ENCODE peak calls at places on chromosome 10, in eight cellular contexts. One of them, this sample, is unnamed.

GRCh38 chr10:74738985-74739567 is 87.3 kb upstream of the KAT6B start:
- DNase-seq in HCT116: no peak
- DNase-seq in GM23248: peak; percentile 10
- DNase-seq in hepatocyte: no peak
- DNase-seq in MM.1S: peak; percentile 97
- DNase-seq in PC-3: peak; percentile 71
- DNase-seq in GM23338: peak; percentile 62
- DNase-seq in SK-N-SH: no peak
- DNase-seq in this sample: peak; percentile 85

GRCh38 chr10:7795605-7796004 is 7.6 kb downstream of the ATP5F1C start:
- DNase-seq in HCT116: no peak
- DNase-seq in GM23248: no peak
- DNase-seq in hepatocyte: peak; percentile 75
- DNase-seq in MM.1S: no peak
- DNase-seq in PC-3: no peak
- DNase-seq in GM23338: no peak
- DNase-seq in SK-N-SH: peak; percentile 20
- DNase-seq in this sample: no peak

GRCh38 chr10:19877466-19878255 is 61.4 kb downstream of the PLXDC2 start:
- DNase-seq in HCT116: no peak
- DNase-seq in GM23248: no peak
- DNase-seq in hepatocyte: no peak
- DNase-seq in MM.1S: no peak
- DNase-seq in PC-3: no peak
- DNase-seq in GM23338: peak; percentile 12
- DNase-seq in SK-N-SH: no peak
- DNase-seq in this sample: no peak

GRCh38 chr10:16626697-16627096 is 105.0 kb upstream of the C1QL3 start:
- DNase-seq in HCT116: no peak
- DNase-seq in GM23248: no peak
- DNase-seq in hepatocyte: no peak
- DNase-seq in MM.1S: no peak
- DNase-seq in PC-3: no peak
- DNase-seq in GM23338: peak; percentile 74
- DNase-seq in SK-N-SH: no peak
- DNase-seq in this sample: no peak

GRCh38 chr10:75407716-75408511 is 6.3 kb upstream of the ZNF503 start:
- DNase-seq in HCT116: no peak
- DNase-seq in GM23248: peak; percentile 51
- DNase-seq in hepatocyte: peak; percentile 65
- DNase-seq in MM.1S: no peak
- DNase-seq in PC-3: peak; percentile 66
- DNase-seq in GM23338: peak; percentile 71
- DNase-seq in SK-N-SH: no peak
- DNase-seq in this sample: no peak

GRCh38 chr10:132411561-132412253 is 14.7 kb downstream of the PWWP2B start:
- DNase-seq in HCT116: no peak
- DNase-seq in GM23248: peak; percentile 63
- DNase-seq in hepatocyte: peak; percentile 86
- DNase-seq in MM.1S: no peak
- DNase-seq in PC-3: no peak
- DNase-seq in GM23338: no peak
- DNase-seq in SK-N-SH: peak; percentile 75
- DNase-seq in this sample: no peak

GRCh38 chr10:22325272-22325947 is 4.5 kb downstream of the BMI1 start:
- DNase-seq in HCT116: no peak
- DNase-seq in GM23248: peak; percentile 89
- DNase-seq in hepatocyte: peak; percentile 85
- DNase-seq in MM.1S: peak; percentile 86
- DNase-seq in PC-3: peak; percentile 71
- DNase-seq in GM23338: peak; percentile 95
- DNase-seq in SK-N-SH: peak; percentile 92
- DNase-seq in this sample: peak; percentile 37

GRCh38 chr10:54843932-54844331 is 42.9 kb upstream of the PCDH15 start:
- DNase-seq in HCT116: no peak
- DNase-seq in GM23248: no peak
- DNase-seq in hepatocyte: no peak
- DNase-seq in MM.1S: no peak
- DNase-seq in PC-3: no peak
- DNase-seq in GM23338: no peak
- DNase-seq in SK-N-SH: no peak
- DNase-seq in this sample: no peak

GRCh38 chr10:62011558-62011957 is 110.1 kb downstream of the ARID5B start:
- DNase-seq in HCT116: no peak
- DNase-seq in GM23248: no peak
- DNase-seq in hepatocyte: no peak
- DNase-seq in MM.1S: no peak
- DNase-seq in PC-3: peak; percentile 54
- DNase-seq in GM23338: no peak
- DNase-seq in SK-N-SH: no peak
- DNase-seq in this sample: no peak

GRCh38 chr10:22370320-22370719 is 25.0 kb downstream of the SPAG6 start:
- DNase-seq in HCT116: no peak
- DNase-seq in GM23248: no peak
- DNase-seq in hepatocyte: no peak
- DNase-seq in MM.1S: no peak
- DNase-seq in PC-3: no peak
- DNase-seq in GM23338: no peak
- DNase-seq in SK-N-SH: no peak
- DNase-seq in this sample: no peak

GRCh38 chr10:1530871-1531517 is 206.3 kb downstream of the ADARB2 start:
- DNase-seq in HCT116: no peak
- DNase-seq in GM23248: no peak
- DNase-seq in hepatocyte: no peak
- DNase-seq in MM.1S: no peak
- DNase-seq in PC-3: no peak
- DNase-seq in GM23338: no peak
- DNase-seq in SK-N-SH: no peak
- DNase-seq in this sample: no peak

GRCh38 chr10:79112898-79113431 is 44.2 kb downstream of the ZMIZ1 start:
- DNase-seq in HCT116: no peak
- DNase-seq in GM23248: peak; percentile 98
- DNase-seq in hepatocyte: peak; percentile 41
- DNase-seq in MM.1S: no peak
- DNase-seq in PC-3: peak; percentile 97
- DNase-seq in GM23338: no peak
- DNase-seq in SK-N-SH: peak; percentile 63
- DNase-seq in this sample: no peak

GRCh38 chr10:121322046-121322445 is 276.2 kb downstream of the FGFR2 start:
- DNase-seq in HCT116: no peak
- DNase-seq in GM23248: no peak
- DNase-seq in hepatocyte: no peak
- DNase-seq in MM.1S: no peak
- DNase-seq in PC-3: no peak
- DNase-seq in GM23338: no peak
- DNase-seq in SK-N-SH: no peak
- DNase-seq in this sample: no peak

GRCh38 chr10:113711142-113711541 is 31.4 kb downstream of the CASP7 start:
- DNase-seq in HCT116: no peak
- DNase-seq in GM23248: no peak
- DNase-seq in hepatocyte: no peak
- DNase-seq in MM.1S: no peak
- DNase-seq in PC-3: no peak
- DNase-seq in GM23338: no peak
- DNase-seq in SK-N-SH: no peak
- DNase-seq in this sample: no peak

GRCh38 chr10:26335574-26336093 is 102.5 kb upstream of the APBB1IP start:
- DNase-seq in HCT116: no peak
- DNase-seq in GM23248: peak; percentile 4
- DNase-seq in hepatocyte: no peak
- DNase-seq in MM.1S: peak; percentile 16
- DNase-seq in PC-3: no peak
- DNase-seq in GM23338: no peak
- DNase-seq in SK-N-SH: no peak
- DNase-seq in this sample: peak; percentile 32

GRCh38 chr10:28120043-28120749 is 121.3 kb upstream of the ODAD2 start:
- DNase-seq in HCT116: peak; percentile 90
- DNase-seq in GM23248: peak; percentile 9
- DNase-seq in hepatocyte: no peak
- DNase-seq in MM.1S: no peak
- DNase-seq in PC-3: peak; percentile 44
- DNase-seq in GM23338: peak; percentile 10
- DNase-seq in SK-N-SH: no peak
- DNase-seq in this sample: no peak

GRCh38 chr10:97851341-97852001 is 1.8 kb downstream of the GOLGA7B start:
- DNase-seq in HCT116: no peak
- DNase-seq in GM23248: no peak
- DNase-seq in hepatocyte: no peak
- DNase-seq in MM.1S: no peak
- DNase-seq in PC-3: no peak
- DNase-seq in GM23338: no peak
- DNase-seq in SK-N-SH: no peak
- DNase-seq in this sample: peak; percentile 19

GRCh38 chr10:29257784-29258135 is 31.1 kb upstream of the LYZL1 start:
- DNase-seq in HCT116: no peak
- DNase-seq in GM23248: no peak
- DNase-seq in hepatocyte: no peak
- DNase-seq in MM.1S: no peak
- DNase-seq in PC-3: no peak
- DNase-seq in GM23338: no peak
- DNase-seq in SK-N-SH: no peak
- DNase-seq in this sample: no peak

DNA sequence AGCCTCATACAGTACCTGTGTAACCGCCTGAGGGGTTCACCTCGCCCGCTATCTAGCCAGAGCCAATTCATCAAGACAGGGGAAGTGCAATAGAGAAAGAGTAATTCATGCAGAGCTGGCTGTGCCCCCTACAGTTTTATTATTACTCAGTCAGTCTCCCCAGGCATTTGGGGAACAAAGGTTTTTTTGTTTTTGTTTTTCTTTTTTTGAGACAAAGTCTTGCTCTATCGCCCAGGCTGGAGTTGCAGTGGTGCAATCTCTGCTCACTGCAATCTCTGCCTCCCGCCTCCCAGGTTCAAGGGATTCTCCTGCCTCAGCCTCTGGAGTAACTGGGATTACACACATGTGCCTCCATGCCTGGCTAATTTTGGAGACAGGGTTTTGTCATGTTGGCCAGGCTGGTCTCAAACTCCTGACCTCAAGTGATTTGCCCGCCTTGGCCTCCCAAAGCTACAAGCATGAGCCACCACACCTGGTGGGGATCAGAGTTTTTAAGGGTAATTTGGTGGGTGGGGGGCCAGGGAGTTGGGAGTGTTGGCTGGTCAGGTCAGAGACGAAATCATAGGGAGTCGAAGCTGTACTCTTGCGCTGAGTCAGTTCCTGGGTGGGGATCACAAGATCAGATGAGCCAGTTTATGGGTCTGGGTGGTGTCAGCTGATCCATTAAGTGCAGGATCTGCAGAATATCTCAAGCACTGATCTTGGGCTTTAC is 116.5 kb downstream of the MARCHF5 start:
- DNase-seq in HCT116: no peak
- DNase-seq in GM23248: no peak
- DNase-seq in hepatocyte: no peak
- DNase-seq in MM.1S: no peak
- DNase-seq in PC-3: peak; percentile 81
- DNase-seq in GM23338: no peak
- DNase-seq in SK-N-SH: no peak
- DNase-seq in this sample: no peak
- H3K9me2 ChIP-seq in HCT116: no peaks in the 10 kb centered on the region
- H3K9me2 ChIP-seq in GM23248: no peaks in the 10 kb centered on the region
- H3K9me2 ChIP-seq in hepatocyte: no peaks in the 10 kb centered on the region
- H3K9me2 ChIP-seq in MM.1S: no peaks in the 10 kb centered on the region
- H3K9me2 ChIP-seq in PC-3: no peaks in the 10 kb centered on the region
- H3K9me2 ChIP-seq in GM23338: no peaks in the 10 kb centered on the region
- H3K9me2 ChIP-seq in SK-N-SH: no peaks in the 10 kb centered on the region
- H3K9me2 ChIP-seq in this sample: no peaks in the 10 kb centered on the region

DNA sequence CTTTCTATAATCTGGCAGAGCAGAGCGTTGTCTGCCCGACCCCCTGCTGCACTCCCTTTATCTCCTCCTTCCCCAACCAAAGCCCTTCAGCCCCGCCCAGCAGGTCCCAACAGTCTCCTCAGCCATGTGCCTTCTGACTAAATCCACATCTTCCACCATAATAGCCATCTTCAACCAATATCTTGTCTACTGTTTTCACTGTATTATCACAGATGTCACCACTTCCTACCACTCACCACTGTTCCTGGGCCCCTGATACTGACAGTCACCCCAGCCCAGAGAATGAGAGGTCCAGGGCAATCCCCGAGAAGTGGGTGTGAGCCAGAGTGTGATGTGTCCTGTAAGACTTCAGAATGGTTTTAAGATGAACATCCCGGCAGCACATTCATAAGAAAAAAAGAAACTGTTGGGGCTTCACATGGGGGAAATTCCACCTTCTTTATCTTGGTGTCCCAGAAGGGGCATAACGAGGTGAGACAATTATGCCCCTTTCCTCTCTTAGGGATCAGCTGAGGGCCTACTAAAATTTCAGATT is 25.3 kb downstream of the CCDC6 start:
- DNase-seq in HCT116: no peak
- DNase-seq in GM23248: no peak
- DNase-seq in hepatocyte: no peak
- DNase-seq in MM.1S: no peak
- DNase-seq in PC-3: no peak
- DNase-seq in GM23338: no peak
- DNase-seq in SK-N-SH: no peak
- DNase-seq in this sample: no peak
- TF ChIP-seq EZH2phosphoT487 in HCT116: no peak
- TF ChIP-seq EZH2phosphoT487 in GM23248: no peak
- TF ChIP-seq EZH2phosphoT487 in hepatocyte: no peak
- TF ChIP-seq EZH2phosphoT487 in MM.1S: no peak
- TF ChIP-seq EZH2phosphoT487 in PC-3: no peak
- TF ChIP-seq EZH2phosphoT487 in GM23338: no peak
- TF ChIP-seq EZH2phosphoT487 in SK-N-SH: no peak
- TF ChIP-seq EZH2phosphoT487 in this sample: no peak

DNA sequence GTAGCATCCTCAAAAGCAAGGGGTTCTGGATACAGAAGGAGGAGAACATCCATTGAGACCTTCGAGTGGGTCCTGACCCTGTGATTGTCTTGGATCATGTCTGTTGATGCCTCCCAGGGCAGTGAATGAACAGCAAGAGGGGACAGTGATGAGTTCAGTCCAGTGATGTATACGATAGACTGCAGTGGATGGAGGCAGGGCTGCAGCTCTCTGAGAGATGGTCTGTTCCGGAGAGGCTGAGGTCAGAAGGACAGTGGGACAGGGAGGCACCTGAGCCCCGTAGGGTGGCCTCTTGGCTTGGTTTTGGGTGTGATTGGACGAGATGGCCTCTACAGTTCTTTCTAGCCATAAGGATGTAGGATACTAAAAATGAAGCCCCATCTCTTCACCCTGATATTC is 280.4 kb downstream of the CAMK1D start:
- DNase-seq in HCT116: no peak
- DNase-seq in GM23248: no peak
- DNase-seq in hepatocyte: no peak
- DNase-seq in MM.1S: no peak
- DNase-seq in PC-3: no peak
- DNase-seq in GM23338: no peak
- DNase-seq in SK-N-SH: no peak
- DNase-seq in this sample: no peak
- H3K27ac ChIP-seq in HCT116: no peak overlapping the region
- H3K27ac ChIP-seq in GM23248: no peak overlapping the region
- H3K27ac ChIP-seq in hepatocyte: peak overlapping the region; percentile 49
- H3K27ac ChIP-seq in MM.1S: no peak overlapping the region
- H3K27ac ChIP-seq in PC-3: peak overlapping the region; percentile 59
- H3K27ac ChIP-seq in GM23338: no peak overlapping the region
- H3K27ac ChIP-seq in SK-N-SH: no peak overlapping the region
- H3K27ac ChIP-seq in this sample: no peak overlapping the region

DNA sequence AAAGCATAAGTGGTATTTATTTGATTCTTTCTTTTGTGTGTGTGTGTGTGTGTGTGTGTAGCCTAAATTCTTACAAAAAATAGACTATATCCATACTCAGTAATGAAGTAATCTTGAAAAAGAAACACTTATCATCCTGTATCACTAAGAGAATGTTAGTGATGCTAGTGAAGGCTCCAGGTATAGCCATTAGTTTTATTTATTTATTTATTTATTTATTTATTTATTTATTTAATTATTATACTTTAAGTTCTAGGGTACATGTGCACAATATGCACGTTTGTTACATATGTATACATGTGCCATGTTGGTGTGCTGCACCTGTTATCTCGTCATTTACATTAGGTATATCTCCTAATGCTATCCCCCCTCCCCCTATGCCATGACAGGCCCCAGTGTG is 436.0 kb downstream of the HTR7 start:
- DNase-seq in HCT116: no peak
- DNase-seq in GM23248: no peak
- DNase-seq in hepatocyte: no peak
- DNase-seq in MM.1S: no peak
- DNase-seq in PC-3: no peak
- DNase-seq in GM23338: no peak
- DNase-seq in SK-N-SH: no peak
- DNase-seq in this sample: no peak
- H3K9me2 ChIP-seq in HCT116: no peaks in the 10 kb centered on the region
- H3K9me2 ChIP-seq in GM23248: no peaks in the 10 kb centered on the region
- H3K9me2 ChIP-seq in hepatocyte: no peaks in the 10 kb centered on the region
- H3K9me2 ChIP-seq in MM.1S: no peaks in the 10 kb centered on the region
- H3K9me2 ChIP-seq in PC-3: no peaks in the 10 kb centered on the region
- H3K9me2 ChIP-seq in GM23338: peaks cover 3% of the 10 kb centered on the region
- H3K9me2 ChIP-seq in SK-N-SH: no peaks in the 10 kb centered on the region
- H3K9me2 ChIP-seq in this sample: no peaks in the 10 kb centered on the region

This sample was measured in OCI-LY7.